ENCODE peak calls at places on chromosomes 11 and 22, in six cellular contexts. One of them, this sample, is unnamed.

GRCh38 chr11:68843052-68843561 is 1.4 kb upstream of the CPT1A start:
- DNase-seq in H9: no peak
- DNase-seq in mesenchymal stem cell: peak
- DNase-seq in IMR-90: peak
- DNase-seq in H1: no peak
- DNase-seq in neuronal stem cell: no peak
- DNase-seq in this sample: no peak

GRCh38 chr11:33909552-33909951 is 17.7 kb upstream of the LMO2 start:
- DNase-seq in H1: no peak
- DNase-seq in H9: no peak
- DNase-seq in mesenchymal stem cell: no peak
- DNase-seq in IMR-90: no peak
- DNase-seq in neuronal stem cell: no peak
- DNase-seq in this sample: no peak

GRCh38 chr11:85810871-85811611 is at the start of gene SYTL2:
- DNase-seq in neuronal stem cell: peak
- DNase-seq in H9: peak
- DNase-seq in IMR-90: peak
- DNase-seq in H1: peak
- DNase-seq in mesenchymal stem cell: peak
- DNase-seq in this sample: peak

GRCh38 chr11:18633256-18634139 is 644 bp downstream of the SPTY2D1 start:
- DNase-seq in mesenchymal stem cell: peak
- DNase-seq in neuronal stem cell: no peak
- DNase-seq in IMR-90: peak
- DNase-seq in H9: no peak
- DNase-seq in H1: no peak
- DNase-seq in this sample: no peak

GRCh38 chr11:22800482-22800881 is 29.1 kb downstream of the SVIP start:
- DNase-seq in IMR-90: no peak
- DNase-seq in neuronal stem cell: no peak
- DNase-seq in H9: no peak
- DNase-seq in mesenchymal stem cell: no peak
- DNase-seq in H1: no peak
- DNase-seq in this sample: no peak

GRCh38 chr11:124481365-124482323 is 36.1 kb upstream of the OR8B8 start:
- DNase-seq in H9: peak
- DNase-seq in H1: peak
- DNase-seq in mesenchymal stem cell: peak
- DNase-seq in IMR-90: peak
- DNase-seq in neuronal stem cell: no peak
- DNase-seq in this sample: peak

GRCh38 chr11:106818416-106818815 is 199.9 kb downstream of the GUCY1A2 start:
- DNase-seq in mesenchymal stem cell: no peak
- DNase-seq in IMR-90: no peak
- DNase-seq in neuronal stem cell: no peak
- DNase-seq in H9: no peak
- DNase-seq in H1: no peak
- DNase-seq in this sample: no peak

GRCh38 chr11:44607987-44608386 is 42.5 kb downstream of the CD82 start:
- DNase-seq in mesenchymal stem cell: peak
- DNase-seq in neuronal stem cell: no peak
- DNase-seq in H1: no peak
- DNase-seq in IMR-90: peak
- DNase-seq in H9: no peak
- DNase-seq in this sample: no peak

GRCh38 chr22:44572414-44573207 is 74.6 kb upstream of the RTL6 start:
- DNase-seq in neuronal stem cell: no peak
- DNase-seq in H1: no peak
- DNase-seq in H9: no peak
- DNase-seq in IMR-90: no peak
- DNase-seq in mesenchymal stem cell: no peak
- DNase-seq in this sample: no peak
- H4K91ac ChIP-seq in neuronal stem cell: no peak
- H4K91ac ChIP-seq in H1: no peak
- H4K91ac ChIP-seq in H9: no peak
- H4K91ac ChIP-seq in IMR-90: no peak
- H4K91ac ChIP-seq in mesenchymal stem cell: no peak
- H4K91ac ChIP-seq in this sample: no peak

GRCh38 chr11:120095516-120095915 is 42.4 kb downstream of the TRIM29 start:
- DNase-seq in neuronal stem cell: no peak
- DNase-seq in H9: no peak
- DNase-seq in mesenchymal stem cell: no peak
- DNase-seq in H1: no peak
- DNase-seq in IMR-90: no peak
- DNase-seq in this sample: no peak
- H3K9ac ChIP-seq in neuronal stem cell: no peak
- H3K9ac ChIP-seq in H9: no peak
- H3K9ac ChIP-seq in mesenchymal stem cell: no peak
- H3K9ac ChIP-seq in H1: no peak
- H3K9ac ChIP-seq in IMR-90: no peak
- H3K9ac ChIP-seq in this sample: no peak

GRCh38 chr11:15532432-15532831 is 417.7 kb downstream of the INSC start:
- DNase-seq in IMR-90: no peak
- DNase-seq in neuronal stem cell: no peak
- DNase-seq in mesenchymal stem cell: no peak
- DNase-seq in H9: no peak
- DNase-seq in H1: no peak
- DNase-seq in this sample: no peak
- H2AK5ac ChIP-seq in IMR-90: no peak
- H2AK5ac ChIP-seq in neuronal stem cell: no peak
- H2AK5ac ChIP-seq in mesenchymal stem cell: no peak
- H2AK5ac ChIP-seq in H9: no peak
- H2AK5ac ChIP-seq in H1: no peak
- H2AK5ac ChIP-seq in this sample: no peak

GRCh38 chr22:39122772-39123470 is 25.9 kb downstream of the APOBEC3H start:
- DNase-seq in mesenchymal stem cell: no peak
- DNase-seq in H9: no peak
- DNase-seq in H1: no peak
- DNase-seq in IMR-90: no peak
- DNase-seq in neuronal stem cell: no peak
- DNase-seq in this sample: no peak
- H4K91ac ChIP-seq in mesenchymal stem cell: no peak
- H4K91ac ChIP-seq in H9: no peak
- H4K91ac ChIP-seq in H1: peak
- H4K91ac ChIP-seq in IMR-90: no peak
- H4K91ac ChIP-seq in neuronal stem cell: no peak
- H4K91ac ChIP-seq in this sample: no peak

GRCh38 chr22:23773247-23774113 is 831 bp downstream of the MMP11 start:
- DNase-seq in mesenchymal stem cell: no peak
- DNase-seq in H9: no peak
- DNase-seq in IMR-90: no peak
- DNase-seq in H1: no peak
- DNase-seq in neuronal stem cell: no peak
- DNase-seq in this sample: peak
- H3K9ac ChIP-seq in mesenchymal stem cell: peak
- H3K9ac ChIP-seq in H9: no peak
- H3K9ac ChIP-seq in IMR-90: peak
- H3K9ac ChIP-seq in H1: peak
- H3K9ac ChIP-seq in neuronal stem cell: peak
- H3K9ac ChIP-seq in this sample: peak

GRCh38 chr11:117198613-117199012 is 557 bp upstream of the TAGLN start:
- DNase-seq in mesenchymal stem cell: no peak
- DNase-seq in H9: no peak
- DNase-seq in H1: no peak
- DNase-seq in IMR-90: no peak
- DNase-seq in neuronal stem cell: no peak
- DNase-seq in this sample: no peak
- H2AK5ac ChIP-seq in mesenchymal stem cell: peak
- H2AK5ac ChIP-seq in H9: no peak
- H2AK5ac ChIP-seq in H1: peak
- H2AK5ac ChIP-seq in IMR-90: peak
- H2AK5ac ChIP-seq in neuronal stem cell: peak
- H2AK5ac ChIP-seq in this sample: peak

DNA sequence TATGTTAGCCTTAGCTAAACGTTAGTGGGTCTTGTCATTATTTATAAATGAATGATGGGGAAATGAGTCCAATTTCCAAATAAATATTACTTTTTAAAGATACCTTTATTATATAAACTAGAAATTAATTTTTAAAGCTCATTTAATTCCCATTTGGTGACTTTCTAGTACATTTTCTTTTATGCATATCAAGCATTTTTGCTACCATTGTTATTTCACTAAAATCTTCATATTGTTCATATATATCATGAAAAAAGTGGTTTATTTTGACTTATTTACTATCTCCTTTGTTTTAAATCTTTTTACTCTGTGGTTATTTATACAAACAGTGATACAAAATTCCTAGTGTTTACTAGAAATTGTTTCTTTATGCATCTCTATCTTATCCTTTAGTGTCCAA is 70.4 kb downstream of the PRMT3 start:
- DNase-seq in neuronal stem cell: no peak
- DNase-seq in H1: no peak
- DNase-seq in IMR-90: no peak
- DNase-seq in H9: no peak
- DNase-seq in mesenchymal stem cell: no peak
- DNase-seq in this sample: no peak
- H4K91ac ChIP-seq in neuronal stem cell: no peak
- H4K91ac ChIP-seq in H1: no peak
- H4K91ac ChIP-seq in IMR-90: no peak
- H4K91ac ChIP-seq in H9: no peak
- H4K91ac ChIP-seq in mesenchymal stem cell: no peak
- H4K91ac ChIP-seq in this sample: no peak

GRCh38 chr11:129090056-129090455 is 102.1 kb downstream of the ARHGAP32 start:
- DNase-seq in mesenchymal stem cell: no peak
- DNase-seq in H1: no peak
- DNase-seq in H9: no peak
- DNase-seq in IMR-90: peak
- DNase-seq in neuronal stem cell: no peak
- DNase-seq in this sample: peak

GRCh38 chr11:129089279-129089678 is 102.8 kb downstream of the ARHGAP32 start:
- DNase-seq in mesenchymal stem cell: no peak
- DNase-seq in H1: no peak
- DNase-seq in IMR-90: no peak
- DNase-seq in neuronal stem cell: no peak
- DNase-seq in H9: no peak
- DNase-seq in this sample: no peak

DNA sequence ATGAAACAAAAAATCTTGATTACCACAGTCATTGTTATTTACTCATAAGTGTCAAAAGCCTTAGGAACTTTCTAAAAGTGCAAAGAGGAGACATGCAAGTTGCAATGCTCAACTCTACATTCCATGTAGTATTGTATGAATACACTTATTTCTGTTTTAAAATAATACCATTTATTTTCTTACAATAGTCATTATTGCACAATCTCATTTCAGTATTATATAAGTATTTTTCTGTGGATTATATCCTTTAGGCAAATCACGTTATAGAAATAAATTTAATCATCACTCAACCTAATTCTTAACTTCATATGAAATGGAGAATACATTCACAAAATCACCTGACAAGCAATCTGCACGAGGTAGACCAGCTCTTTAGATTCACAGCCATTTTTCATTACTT is 98.8 kb downstream of the ARHGAP32 start:
- DNase-seq in IMR-90: no peak
- DNase-seq in H1: no peak
- DNase-seq in neuronal stem cell: no peak
- DNase-seq in mesenchymal stem cell: no peak
- DNase-seq in H9: no peak
- DNase-seq in this sample: no peak
- H3K9ac ChIP-seq in IMR-90: no peak
- H3K9ac ChIP-seq in H1: no peak
- H3K9ac ChIP-seq in neuronal stem cell: no peak
- H3K9ac ChIP-seq in mesenchymal stem cell: no peak
- H3K9ac ChIP-seq in H9: no peak
- H3K9ac ChIP-seq in this sample: no peak

GRCh38 chr22:26619510-26619909 is 1.7 kb upstream of the CRYBB1 start:
- DNase-seq in neuronal stem cell: no peak
- DNase-seq in IMR-90: no peak
- DNase-seq in H1: no peak
- DNase-seq in mesenchymal stem cell: no peak
- DNase-seq in H9: no peak
- DNase-seq in this sample: no peak
- H2AK5ac ChIP-seq in neuronal stem cell: peak
- H2AK5ac ChIP-seq in IMR-90: no peak
- H2AK5ac ChIP-seq in H1: peak
- H2AK5ac ChIP-seq in mesenchymal stem cell: no peak
- H2AK5ac ChIP-seq in H9: no peak
- H2AK5ac ChIP-seq in this sample: no peak

This sample was measured in trophoblast cell.